ENCODE peak calls at places on chromosomes 2 and 18, in five cellular contexts. J, F, I, B and X are unnamed samples.

GRCh38 chr2:45753381-45753780 is 101.9 kb downstream of the PRKCE start:
- DNase-seq in J (no peak), F (no peak), I (no peak), B (no peak), X (no peak)

GRCh38 chr18:35691625-35692024 is 110.1 kb downstream of the GALNT1 start:
- DNase-seq in J (no peak), F (no peak), I (no peak), B (no peak), X (no peak)

GRCh38 chr18:41071826-41072225 is 883.2 kb upstream of the PIK3C3 start:
- DNase-seq in J (no peak), F (no peak), I (no peak), B (no peak), X (no peak)

GRCh38 chr18:36064027-36064808 is 3.1 kb downstream of the RPRD1A start:
- DNase-seq in J (no peak), F (no peak), I (no peak), B (no peak), X (no peak)

GRCh38 chr2:48213646-48214045 is 307.3 kb upstream of the FBXO11 start:
- DNase-seq in J (no peak), F (no peak), I (no peak), B (peak; percentile 97), X (no peak)

GRCh38 chr2:219350938-219351280 is 18.4 kb upstream of the RESP18 start:
- DNase-seq in J (no peak), F (no peak), I (no peak), B (no peak), X (no peak)

GRCh38 chr2:42414158-42414557 is 53.1 kb upstream of the COX7A2L start:
- DNase-seq in J (no peak), F (no peak), I (no peak), B (no peak), X (no peak)

GRCh38 chr2:33512112-33512511 is 35.7 kb downstream of the RASGRP3 start:
- DNase-seq in J (no peak), F (no peak), I (no peak), B (no peak), X (no peak)

GRCh38 chr2:44242929-44243328 is 32.4 kb upstream of the SLC3A1 start:
- DNase-seq in J (no peak), F (no peak), I (no peak), B (no peak), X (no peak)

GRCh38 chr2:241598061-241598460 is 38.9 kb downstream of the THAP4 start:
- DNase-seq in J (no peak), F (no peak), I (no peak), B (no peak), X (no peak)

GRCh38 chr2:25453199-25453903 is 111.6 kb upstream of the DNMT3A start:
- DNase-seq in J (peak; percentile 25), F (no peak), I (no peak), B (peak; percentile 82), X (no peak)

GRCh38 chr2:196066794-196067382 is 1.7 kb downstream of the DNAH7 start:
- DNase-seq in J (no peak), F (no peak), I (no peak), B (peak; percentile 68), X (no peak)

GRCh38 chr2:237149425-237149824 is 63.7 kb downstream of the COPS8 start:
- DNase-seq in J (peak; percentile 39), F (no peak), I (no peak), B (no peak), X (no peak)

GRCh38 chr2:220469201-220469600 is 841.8 kb downstream of the SLC4A3 start:
- DNase-seq in J (no peak), F (no peak), I (no peak), B (no peak), X (peak; percentile 2)

GRCh38 chr2:175309799-175310198 is 128.3 kb upstream of the ATP5MC3 start:
- DNase-seq in J (peak; percentile 4), F (no peak), I (no peak), B (peak; percentile 72), X (peak; percentile 32)

GRCh38 chr2:38653715-38654494 is 12.0 kb upstream of the GALM start:
- DNase-seq in J (no peak), F (no peak), I (no peak), B (no peak), X (no peak)

GRCh38 chr2:84785950-84786349 is 94.9 kb downstream of the TRABD2A start:
- DNase-seq in J (no peak), F (no peak), I (no peak), B (no peak), X (no peak)

GRCh38 chr2:186484062-186484735 is 1.9 kb upstream of the ZC3H15 start:
- DNase-seq in J (no peak), F (no peak), I (no peak), B (no peak), X (no peak)

GRCh38 chr2:138239902-138240595 is 261.5 kb upstream of the SPOPL start:
- DNase-seq in J (no peak), F (no peak), I (no peak), B (no peak), X (no peak)

GRCh38 chr2:64331846-64332245 is 122.1 kb upstream of the LGALSL start:
- DNase-seq in J (no peak), F (no peak), I (no peak), B (no peak), X (no peak)

GRCh38 chr2:72950558-72951255 is 33.4 kb downstream of the EMX1 start:
- DNase-seq in J (no peak), F (no peak), I (no peak), B (no peak), X (no peak)

GRCh38 chr2:157418215-157418614 is 25.7 kb downstream of the CYTIP start:
- DNase-seq in J (no peak), F (no peak), I (no peak), B (no peak), X (no peak)

GRCh38 chr2:113858764-113859163 is 31.1 kb upstream of the ACTR3 start:
- DNase-seq in J (no peak), F (no peak), I (no peak), B (no peak), X (no peak)

GRCh38 chr2:74138952-74139323 is 8.8 kb downstream of the BOLA3 start:
- DNase-seq in J (no peak), F (no peak), I (no peak), B (peak; percentile 18), X (no peak)

GRCh38 chr2:150997066-150997465 is 264.6 kb downstream of the RBM43 start:
- DNase-seq in J (no peak), F (no peak), I (no peak), B (no peak), X (no peak)

GRCh38 chr18:22694954-22695353 is 238.2 kb upstream of the RBBP8 start:
- DNase-seq in J (no peak), F (no peak), I (peak; percentile 20), B (no peak), X (no peak)

GRCh38 chr2:240405133-240405532 is 30.3 kb upstream of the GPC1 start:
- DNase-seq in J (no peak), F (no peak), I (no peak), B (no peak), X (no peak)

GRCh38 chr2:172342056-172342455 is 85.3 kb upstream of the ITGA6 start:
- DNase-seq in J (no peak), F (no peak), I (no peak), B (no peak), X (no peak)

GRCh38 chr2:239057533-239057932 is 209.6 kb downstream of the TWIST2 start:
- DNase-seq in J (no peak), F (no peak), I (no peak), B (no peak), X (no peak)

GRCh38 chr18:43068781-43069180 is 46.7 kb downstream of the RIT2 start:
- DNase-seq in J (no peak), F (no peak), I (no peak), B (no peak), X (no peak)

GRCh38 chr18:29840101-29840500 is 1202.4 kb downstream of the DSC3 start:
- DNase-seq in J (no peak), F (no peak), I (no peak), B (peak; percentile 2), X (no peak)